ENCODE peak calls at places on chromosomes 2 and 18, in nine cellular contexts. V, N, I, A, Y, C, Z, K and W are unnamed samples.

GRCh38 chr2:230179907-230180306 is 39.9 kb downstream of the SP110 start:
- DNase-seq in V (no peak), N (no peak), I (no peak), A (no peak), Y (no peak), C (no peak), Z (no peak), K (no peak), W (peak; percentile 76)

GRCh38 chr2:213246665-213247281 is 37.5 kb upstream of the SPAG16 start:
- DNase-seq in V (peak; percentile 75), N (no peak), I (peak; percentile 83), A (peak; percentile 61), Y (peak; percentile 41), C (peak; percentile 58), Z (peak; percentile 27), K (peak; percentile 79), W (no peak)

GRCh38 chr2:236536727-236537398 is 32.8 kb upstream of the ACKR3 start:
- DNase-seq in V (no peak), N (no peak), I (no peak), A (peak; percentile 69), Y (no peak), C (no peak), Z (no peak), K (peak; percentile 63), W (no peak)

GRCh38 chr18:44458777-44459176 is 221.9 kb upstream of the SETBP1 start:
- DNase-seq in V (peak; percentile 58), N (no peak), I (peak; percentile 59), A (no peak), Y (no peak), C (no peak), Z (peak; percentile 91), K (no peak), W (no peak)

GRCh38 chr2:138757376-138757775 is 22.8 kb downstream of the NXPH2 start:
- DNase-seq in V (no peak), N (no peak), I (no peak), A (no peak), Y (no peak), C (no peak), Z (peak; percentile 74), K (no peak), W (no peak)

GRCh38 chr2:51953931-51954330 is 922.0 kb upstream of the NRXN1 start:
- DNase-seq in V (peak; percentile 29), N (no peak), I (peak; percentile 75), A (no peak), Y (no peak), C (no peak), Z (no peak), K (no peak), W (no peak)

GRCh38 chr2:11775384-11775783 is 29.0 kb downstream of the LPIN1 start:
- DNase-seq in V (no peak), N (no peak), I (peak; percentile 33), A (no peak), Y (no peak), C (no peak), Z (no peak), K (peak; percentile 59), W (no peak)

GRCh38 chr2:19360881-19361321 is 2.5 kb upstream of the OSR1 start:
- DNase-seq in V (no peak), N (no peak), I (no peak), A (no peak), Y (no peak), C (no peak), Z (no peak), K (no peak), W (peak; percentile 68)

GRCh38 chr2:217086038-217086522 is 226.2 kb upstream of the TNP1 start:
- DNase-seq in V (no peak), N (no peak), I (peak; percentile 70), A (no peak), Y (no peak), C (no peak), Z (no peak), K (no peak), W (peak; percentile 46)

GRCh38 chr2:71746946-71747501 is 293.7 kb downstream of the DYSF start:
- DNase-seq in V (no peak), N (no peak), I (peak; percentile 13), A (no peak), Y (no peak), C (no peak), Z (peak; percentile 9), K (no peak), W (no peak)

GRCh38 chr2:172735646-172736418 is at the start of gene RAPGEF4:
- DNase-seq in V (no peak), N (no peak), I (no peak), A (no peak), Y (no peak), C (no peak), Z (no peak), K (no peak), W (no peak)

GRCh38 chr18:38563396-38563980 is 997.9 kb upstream of the CELF4 start:
- DNase-seq in V (no peak), N (no peak), I (no peak), A (no peak), Y (no peak), C (no peak), Z (peak; percentile 31), K (no peak), W (no peak)

GRCh38 chr2:147468349-147468748 is 376.5 kb upstream of the ACVR2A start:
- DNase-seq in V (no peak), N (no peak), I (no peak), A (no peak), Y (no peak), C (no peak), Z (no peak), K (no peak), W (no peak)

GRCh38 chr18:48884306-48885235 is 66.2 kb downstream of the SMAD7 start:
- DNase-seq in V (no peak), N (peak; percentile 40), I (no peak), A (no peak), Y (no peak), C (no peak), Z (no peak), K (no peak), W (no peak)

DNA sequence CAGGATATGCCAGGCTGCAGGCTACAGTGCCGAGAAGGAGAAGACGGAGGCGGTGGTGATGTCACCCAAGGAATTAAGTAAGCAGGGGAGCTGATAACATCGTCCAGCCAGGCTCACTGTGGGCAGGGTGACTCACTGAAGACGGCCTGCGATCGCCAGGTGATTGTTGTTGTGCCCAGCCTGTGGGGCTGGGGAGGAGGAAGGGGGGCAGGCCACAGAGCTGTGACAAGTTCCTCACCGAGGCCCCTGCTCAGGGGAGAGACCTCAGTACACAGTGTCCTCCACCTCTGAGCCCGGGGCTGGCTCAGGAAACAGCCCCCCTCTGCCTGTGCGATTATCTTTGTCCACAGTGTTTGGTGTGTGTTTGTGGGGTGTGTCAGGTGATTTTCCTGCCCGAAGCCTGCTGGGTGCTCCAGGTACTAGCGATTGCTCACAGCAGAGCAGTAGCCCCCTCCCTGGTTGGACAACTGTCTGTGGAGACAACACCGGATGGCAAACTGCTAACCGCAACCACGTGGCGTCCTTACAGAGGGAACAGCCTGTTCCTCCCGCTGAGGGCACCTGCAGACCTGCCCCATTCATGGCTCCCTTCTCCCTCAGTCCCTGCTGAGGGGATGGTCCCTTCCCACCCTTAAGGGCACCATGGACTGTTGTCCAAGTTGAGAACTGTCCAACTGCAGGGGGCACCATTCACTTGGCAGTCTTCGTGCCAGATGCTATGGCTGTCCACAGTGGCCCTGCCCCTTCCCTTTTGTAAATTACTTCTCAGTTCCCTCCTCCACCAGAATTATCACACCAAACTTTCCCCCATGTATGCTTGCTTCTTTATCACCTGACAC is 95.1 kb downstream of the ZFP36L2 start:
- DNase-seq in V (peak; percentile 87), N (peak; percentile 88), I (peak; percentile 88), A (peak; percentile 90), Y (peak; percentile 94), C (peak; percentile 87), Z (peak; percentile 99), K (peak; percentile 93), W (no peak)
- TF ChIP-seq CTCF in V (peak; percentile 45), N (peak; percentile 62), I (peak; percentile 60), A (peak; percentile 21), Y (no peak), C (peak; percentile 89), Z (peak; percentile 34), K (peak; percentile 70), W (peak; percentile 59)

DNA sequence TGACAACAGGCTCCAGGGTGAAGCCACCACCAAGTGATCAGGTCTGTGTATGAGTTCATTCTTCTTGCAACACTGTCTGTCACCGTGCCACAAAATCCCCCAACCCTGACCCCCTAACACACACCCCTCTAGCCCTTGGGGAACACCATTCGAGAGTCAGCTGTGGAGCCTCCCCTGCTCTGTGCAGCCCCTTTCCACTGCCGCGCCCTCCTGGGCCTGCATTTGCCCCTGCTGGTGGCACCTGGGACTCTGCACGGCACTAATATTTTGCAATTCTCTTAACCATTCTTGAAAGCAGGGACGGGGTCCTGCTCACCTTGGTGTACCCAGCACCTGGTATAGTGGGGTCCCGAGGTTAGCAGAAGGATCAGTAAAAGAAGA is 124.0 kb downstream of the HDAC4 start:
- DNase-seq in V (no peak), N (no peak), I (no peak), A (no peak), Y (peak; percentile 24), C (no peak), Z (no peak), K (no peak), W (no peak)
- TF ChIP-seq CTCF in V (no peak), N (no peak), I (peak; percentile 13), A (no peak), Y (no peak), C (no peak), Z (no peak), K (peak; percentile 18), W (no peak)

GRCh38 chr2:88171966-88172365 is 1.8 kb downstream of the THNSL2 start:
- DNase-seq in V (no peak), N (no peak), I (no peak), A (no peak), Y (no peak), C (no peak), Z (no peak), K (no peak), W (no peak)

GRCh38 chr2:88172882-88173281 is 2.7 kb downstream of the THNSL2 start:
- DNase-seq in V (no peak), N (no peak), I (no peak), A (no peak), Y (no peak), C (no peak), Z (no peak), K (no peak), W (no peak)

GRCh38 chr2:88165604-88166003 is 4.5 kb upstream of the THNSL2 start:
- DNase-seq in V (no peak), N (no peak), I (no peak), A (no peak), Y (no peak), C (no peak), Z (no peak), K (no peak), W (no peak)

GRCh38 chr2:88167740-88168139 is 2.4 kb upstream of the THNSL2 start:
- DNase-seq in V (no peak), N (no peak), I (no peak), A (no peak), Y (no peak), C (no peak), Z (no peak), K (no peak), W (no peak)

GRCh38 chr2:88170472-88170892 is 336 bp downstream of the THNSL2 start:
- DNase-seq in V (peak; percentile 33), N (no peak), I (peak; percentile 10), A (no peak), Y (no peak), C (no peak), Z (no peak), K (no peak), W (no peak)
- TF ChIP-seq CTCF in V (no peak), N (no peak), I (no peak), A (no peak), Y (no peak), C (no peak), Z (no peak), K (no peak), W (no peak)

GRCh38 chr2:232333361-232334135 is 45.0 kb upstream of the ALPP start:
- DNase-seq in V (no peak), N (peak; percentile 59), I (peak; percentile 34), A (no peak), Y (no peak), C (peak; percentile 33), Z (peak; percentile 73), K (peak; percentile 9), W (no peak)
- TF ChIP-seq CTCF in V (peak; percentile 53), N (peak; percentile 15), I (peak; percentile 77), A (no peak), Y (no peak), C (peak; percentile 52), Z (peak; percentile 29), K (peak; percentile 67), W (peak; percentile 58)